ENCODE peak calls at places on chromosomes 4 and X, in eight cellular contexts. N, Z, W, O, F, M, R and T are unnamed samples.

GRCh38 chr4:183863155-183863825 is 41.8 kb upstream of the STOX2 start:
- DNase-seq in N (no peak), Z (no peak), W (no peak), O (no peak), F (no peak), M (no peak), R (no peak), T (no peak)

GRCh38 chrX:153905481-153906095 is 1.1 kb downstream of the AVPR2 start:
- DNase-seq in N (no peak), Z (no peak), W (no peak), O (no peak), F (no peak), M (no peak), R (no peak), T (no peak)

GRCh38 chr4:31998807-31999206 is 1278.6 kb downstream of the PCDH7 start:
- DNase-seq in N (no peak), Z (no peak), W (no peak), O (no peak), F (no peak), M (no peak), R (no peak), T (no peak)

GRCh38 chrX:136899206-136899605 is 18.7 kb upstream of the RBMX start:
- DNase-seq in N (no peak), Z (no peak), W (no peak), O (no peak), F (no peak), M (no peak), R (no peak), T (no peak)

GRCh38 chr4:169070895-169071218 is 60.8 kb upstream of the CBR4 start:
- DNase-seq in N (no peak), Z (no peak), W (peak), O (no peak), F (no peak), M (no peak), R (no peak), T (no peak)

GRCh38 chrX:148567779-148568178 is 67.4 kb downstream of the AFF2 start:
- DNase-seq in N (no peak), Z (peak), W (no peak), O (no peak), F (no peak), M (no peak), R (no peak), T (no peak)

GRCh38 chr4:118099106-118099505 is 64.8 kb downstream of the NDST3 start:
- DNase-seq in N (no peak), Z (no peak), W (no peak), O (no peak), F (no peak), M (no peak), R (no peak), T (no peak)

GRCh38 chrX:68761086-68761485 is 67.7 kb upstream of the EFNB1 start:
- DNase-seq in N (no peak), Z (no peak), W (no peak), O (no peak), F (no peak), M (no peak), R (no peak), T (no peak)

GRCh38 chrX:44675364-44676024 is 132.8 kb upstream of the FUNDC1 start:
- DNase-seq in N (peak), Z (peak), W (peak), O (peak), F (peak), M (no peak), R (no peak), T (no peak)

GRCh38 chrX:29275928-29276327 is 688.7 kb downstream of the IL1RAPL1 start:
- DNase-seq in N (no peak), Z (no peak), W (no peak), O (no peak), F (no peak), M (no peak), R (no peak), T (no peak)

GRCh38 chr4:162644346-162644745 is 480.5 kb upstream of the FSTL5 start:
- DNase-seq in N (no peak), Z (peak), W (peak), O (no peak), F (no peak), M (no peak), R (no peak), T (no peak)